ENCODE peak calls at places on chromosomes 3 and 15, in four cellular contexts. One of them, this sample, is unnamed. For H3K36me3, the result is how much of the 10 kb centered on the place peaks cover.

GRCh38 chr3:144552642-144553041 is 581.0 kb downstream of the DIPK2A start:
- DNase-seq in neural progenitor cell: no peak
- DNase-seq in kidney: no peak
- DNase-seq in hepatocyte: no peak
- DNase-seq in this sample: no peak

GRCh38 chr3:38454179-38454883 is 641 bp downstream of the ACVR2B start:
- DNase-seq in kidney: peak
- DNase-seq in neural progenitor cell: peak
- DNase-seq in hepatocyte: peak
- DNase-seq in this sample: peak

GRCh38 chr3:45023675-45024074 is 2.4 kb upstream of the CLEC3B start:
- DNase-seq in hepatocyte: no peak
- DNase-seq in neural progenitor cell: no peak
- DNase-seq in kidney: no peak
- DNase-seq in this sample: no peak

GRCh38 chr3:157487339-157487738 is 15.9 kb downstream of the VEPH1 start:
- DNase-seq in neural progenitor cell: no peak
- DNase-seq in hepatocyte: no peak
- DNase-seq in kidney: no peak
- DNase-seq in this sample: no peak

GRCh38 chr3:192819001-192819569 is 91.7 kb upstream of the FGF12 start:
- DNase-seq in kidney: no peak
- DNase-seq in hepatocyte: peak
- DNase-seq in neural progenitor cell: no peak
- DNase-seq in this sample: no peak

GRCh38 chr3:42936157-42936981 is 30.4 kb downstream of the ZNF662 start:
- DNase-seq in neural progenitor cell: no peak
- DNase-seq in hepatocyte: no peak
- DNase-seq in kidney: peak
- DNase-seq in this sample: peak

GRCh38 chr15:61138151-61138550 is 91.0 kb downstream of the RORA start:
- DNase-seq in hepatocyte: no peak
- DNase-seq in neural progenitor cell: no peak
- DNase-seq in kidney: no peak
- DNase-seq in this sample: no peak

GRCh38 chr3:181326637-181327223 is 337.2 kb upstream of the DNAJC19 start:
- DNase-seq in kidney: no peak
- DNase-seq in neural progenitor cell: peak
- DNase-seq in hepatocyte: peak
- DNase-seq in this sample: peak

GRCh38 chr3:189646902-189647542 is 15.8 kb downstream of the TP63 start:
- DNase-seq in hepatocyte: no peak
- DNase-seq in kidney: no peak
- DNase-seq in neural progenitor cell: no peak
- DNase-seq in this sample: no peak

GRCh38 chr3:183581496-183582155 is 26.1 kb upstream of the KLHL6 start:
- DNase-seq in neural progenitor cell: no peak
- DNase-seq in hepatocyte: no peak
- DNase-seq in kidney: no peak
- DNase-seq in this sample: no peak

GRCh38 chr15:39788108-39788507 is 5.5 kb upstream of the FSIP1 start:
- DNase-seq in kidney: no peak
- DNase-seq in hepatocyte: no peak
- DNase-seq in neural progenitor cell: no peak
- DNase-seq in this sample: no peak

GRCh38 chr15:99105516-99106341 is 849 bp downstream of the SYNM start:
- DNase-seq in neural progenitor cell: peak
- DNase-seq in kidney: peak
- DNase-seq in hepatocyte: peak
- DNase-seq in this sample: peak

GRCh38 chr3:8914491-8914890 is 48.8 kb downstream of the RAD18 start:
- DNase-seq in kidney: no peak
- DNase-seq in hepatocyte: no peak
- DNase-seq in neural progenitor cell: no peak
- DNase-seq in this sample: no peak

GRCh38 chr15:62617741-62618140 is 424.8 kb upstream of the TPM1 start:
- DNase-seq in kidney: no peak
- DNase-seq in neural progenitor cell: no peak
- DNase-seq in hepatocyte: no peak
- DNase-seq in this sample: no peak

GRCh38 chr15:70097337-70098169 is at the start of gene TLE3:
- DNase-seq in hepatocyte: peak
- DNase-seq in neural progenitor cell: peak
- DNase-seq in kidney: peak
- DNase-seq in this sample: peak

GRCh38 chr15:70096975-70097336 is 761 bp downstream of the TLE3 start:
- DNase-seq in kidney: no peak
- DNase-seq in hepatocyte: peak
- DNase-seq in neural progenitor cell: peak
- DNase-seq in this sample: no peak

GRCh38 chr15:70095387-70096214 is 2.1 kb downstream of the TLE3 start:
- DNase-seq in neural progenitor cell: peak
- DNase-seq in hepatocyte: peak
- DNase-seq in kidney: peak
- DNase-seq in this sample: peak

GRCh38 chr15:70094690-70095311 is 2.9 kb downstream of the TLE3 start:
- DNase-seq in hepatocyte: peak
- DNase-seq in kidney: no peak
- DNase-seq in neural progenitor cell: no peak
- DNase-seq in this sample: peak

DNA sequence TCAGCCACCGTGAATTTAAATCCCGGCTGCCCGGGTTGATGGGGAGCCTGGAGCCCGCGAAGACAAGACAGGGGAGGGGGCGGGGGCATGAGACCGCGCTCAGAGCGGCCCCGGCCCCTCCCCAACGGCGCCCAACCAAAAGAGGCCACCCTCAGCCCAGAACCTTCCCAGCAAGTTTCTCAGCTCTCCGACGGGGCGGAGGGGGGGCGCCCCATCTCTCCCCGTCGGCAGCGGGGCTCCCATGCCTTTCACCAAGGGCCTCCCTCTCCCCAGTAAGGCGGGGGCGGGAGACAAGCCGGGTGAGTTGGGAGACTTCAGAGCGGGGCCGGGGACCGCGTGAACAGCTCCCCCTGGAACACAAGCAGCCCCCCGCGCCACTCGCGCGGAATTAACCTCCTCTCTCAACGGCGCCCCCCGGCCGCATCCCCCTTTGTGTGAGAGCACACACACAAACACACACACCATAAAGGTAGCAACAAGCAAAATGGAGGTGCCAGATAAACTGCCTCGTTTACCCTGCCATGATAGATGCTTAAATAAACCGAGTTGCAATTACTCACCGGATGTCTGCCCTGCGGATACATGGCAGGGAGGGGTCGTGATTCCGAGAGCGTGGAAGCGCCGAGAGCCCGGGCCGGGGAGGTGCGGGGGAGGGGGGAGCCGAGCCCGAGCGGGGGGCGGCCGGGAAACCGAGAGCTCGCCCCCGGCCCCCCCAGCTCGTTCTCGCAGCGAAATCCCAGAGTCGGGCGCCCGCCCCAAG is 1.3 kb downstream of the TLE3 start:
- DNase-seq in neural progenitor cell: no peak
- DNase-seq in kidney: peak
- DNase-seq in hepatocyte: peak
- DNase-seq in this sample: peak
- H3K36me3 ChIP-seq in neural progenitor cell: under half
- H3K36me3 ChIP-seq in kidney: under half
- H3K36me3 ChIP-seq in hepatocyte: under half
- H3K36me3 ChIP-seq in this sample: under half

GRCh38 chr3:13389378-13389777 is 30.7 kb downstream of the NUP210 start:
- DNase-seq in kidney: no peak
- DNase-seq in hepatocyte: no peak
- DNase-seq in neural progenitor cell: no peak
- DNase-seq in this sample: no peak
- H3K36me3 ChIP-seq in kidney: under half
- H3K36me3 ChIP-seq in hepatocyte: under half
- H3K36me3 ChIP-seq in neural progenitor cell: under half
- H3K36me3 ChIP-seq in this sample: under half

DNA sequence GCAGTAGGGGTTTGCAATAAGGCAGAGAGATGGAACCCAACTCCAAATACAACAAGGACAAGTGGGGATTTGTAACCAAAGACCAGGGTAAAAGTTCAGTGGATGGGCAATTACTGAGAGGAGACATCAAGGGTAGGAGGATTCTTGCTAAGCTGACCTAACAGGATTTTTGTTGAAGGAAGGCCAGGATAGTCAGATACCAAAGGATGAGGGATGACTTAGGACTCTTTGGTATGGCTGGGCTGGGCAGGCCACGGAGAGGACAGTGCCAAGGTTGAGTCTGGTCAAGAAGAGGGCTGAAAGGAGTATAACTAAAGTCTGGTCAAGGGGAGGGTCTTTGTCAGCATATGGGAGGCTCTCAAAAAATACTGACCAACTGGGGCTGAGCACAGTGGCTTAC is 85.3 kb upstream of the UBE2E2 start:
- DNase-seq in hepatocyte: no peak
- DNase-seq in kidney: no peak
- DNase-seq in neural progenitor cell: no peak
- DNase-seq in this sample: no peak
- H3K36me3 ChIP-seq in hepatocyte: under half
- H3K36me3 ChIP-seq in kidney: under half
- H3K36me3 ChIP-seq in neural progenitor cell: under half
- H3K36me3 ChIP-seq in this sample: under half

DNA sequence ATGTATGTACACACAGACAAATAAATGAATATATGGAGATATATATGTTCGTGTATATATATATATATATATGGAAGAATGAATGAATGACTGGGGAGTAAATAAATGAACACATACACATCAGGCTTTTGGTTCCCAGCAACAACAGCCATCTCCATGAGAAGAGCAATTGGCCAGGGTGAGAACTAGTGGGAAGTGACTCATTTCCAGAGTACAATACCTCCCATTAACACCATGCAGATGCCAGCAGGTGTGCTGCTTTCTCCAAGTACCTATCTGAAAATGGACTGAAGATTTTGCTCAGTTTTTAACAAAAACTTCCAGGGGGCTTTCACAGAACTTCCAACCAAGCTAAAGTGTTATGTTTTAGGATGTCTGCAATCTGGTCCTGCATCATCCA is 179.8 kb upstream of the SLC2A2 start:
- DNase-seq in kidney: no peak
- DNase-seq in neural progenitor cell: no peak
- DNase-seq in hepatocyte: no peak
- DNase-seq in this sample: no peak
- H3K36me3 ChIP-seq in kidney: under half
- H3K36me3 ChIP-seq in neural progenitor cell: under half
- H3K36me3 ChIP-seq in hepatocyte: under half
- H3K36me3 ChIP-seq in this sample: under half

DNA sequence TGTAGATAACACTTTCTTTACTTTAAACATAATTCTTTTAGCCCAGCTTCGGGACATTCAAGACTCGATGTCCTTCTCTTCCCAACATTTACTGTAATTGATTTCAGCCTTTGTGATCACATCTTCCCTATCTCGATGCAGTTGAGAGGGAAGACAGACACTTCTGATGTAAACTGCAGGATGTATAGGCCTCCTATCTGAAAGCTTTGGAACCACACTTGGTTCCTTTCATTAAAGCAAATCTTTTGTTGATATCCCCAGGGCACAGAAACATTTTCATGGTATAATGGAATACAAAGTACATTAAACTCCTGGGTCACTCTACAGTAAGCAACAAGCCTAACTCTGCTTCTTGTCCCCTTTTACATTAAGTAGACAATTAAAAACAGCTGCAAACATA is 6.4 kb downstream of the GRM7 start:
- DNase-seq in kidney: no peak
- DNase-seq in hepatocyte: no peak
- DNase-seq in neural progenitor cell: no peak
- DNase-seq in this sample: no peak
- H3K36me3 ChIP-seq in kidney: under half
- H3K36me3 ChIP-seq in hepatocyte: under half
- H3K36me3 ChIP-seq in neural progenitor cell: under half
- H3K36me3 ChIP-seq in this sample: under half

GRCh38 chr3:58424613-58425012 is 9.0 kb downstream of the PDHB start:
- DNase-seq in kidney: no peak
- DNase-seq in hepatocyte: no peak
- DNase-seq in neural progenitor cell: no peak
- DNase-seq in this sample: no peak

GRCh38 chr3:58422756-58423324 is 10.8 kb downstream of the PDHB start:
- DNase-seq in hepatocyte: peak
- DNase-seq in kidney: no peak
- DNase-seq in neural progenitor cell: no peak
- DNase-seq in this sample: peak

GRCh38 chr3:58425782-58426181 is 7.8 kb downstream of the PDHB start:
- DNase-seq in kidney: no peak
- DNase-seq in neural progenitor cell: no peak
- DNase-seq in hepatocyte: no peak
- DNase-seq in this sample: no peak

GRCh38 chr3:58429657-58430056 is 4.0 kb downstream of the PDHB start:
- DNase-seq in hepatocyte: no peak
- DNase-seq in neural progenitor cell: no peak
- DNase-seq in kidney: no peak
- DNase-seq in this sample: no peak

GRCh38 chr3:58427661-58428361 is 5.8 kb downstream of the PDHB start:
- DNase-seq in neural progenitor cell: no peak
- DNase-seq in hepatocyte: no peak
- DNase-seq in kidney: no peak
- DNase-seq in this sample: no peak
- H3K36me3 ChIP-seq in neural progenitor cell: under half
- H3K36me3 ChIP-seq in hepatocyte: under half
- H3K36me3 ChIP-seq in kidney: half or more
- H3K36me3 ChIP-seq in this sample: under half

GRCh38 chr15:44706401-44706800 is 4.7 kb downstream of the PATL2 start:
- DNase-seq in hepatocyte: no peak
- DNase-seq in neural progenitor cell: no peak
- DNase-seq in kidney: no peak
- DNase-seq in this sample: no peak
- H3K36me3 ChIP-seq in hepatocyte: under half
- H3K36me3 ChIP-seq in neural progenitor cell: under half
- H3K36me3 ChIP-seq in kidney: under half
- H3K36me3 ChIP-seq in this sample: under half

DNA sequence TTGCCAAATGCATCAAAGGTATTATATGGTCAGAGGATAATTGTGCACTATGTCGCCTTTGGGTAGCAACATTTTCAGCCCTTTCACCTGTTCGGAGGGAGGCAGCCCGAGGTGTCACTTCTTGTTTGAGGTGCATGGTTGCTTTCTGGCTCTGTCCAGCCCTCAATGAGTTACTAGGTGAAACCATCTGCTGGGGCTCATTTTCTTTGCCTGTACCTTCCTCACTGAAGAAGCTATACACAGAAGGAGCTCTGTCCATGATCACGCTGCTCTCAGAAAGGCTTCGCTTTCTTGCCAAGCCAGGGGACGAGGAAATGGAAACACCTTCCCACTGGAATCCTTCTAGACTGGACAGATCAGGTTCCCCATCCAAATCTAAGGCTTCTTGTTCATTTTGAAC is 42.7 kb downstream of the ZNF106 start:
- DNase-seq in neural progenitor cell: no peak
- DNase-seq in hepatocyte: no peak
- DNase-seq in kidney: no peak
- DNase-seq in this sample: no peak
- H3K36me3 ChIP-seq in neural progenitor cell: under half
- H3K36me3 ChIP-seq in hepatocyte: under half
- H3K36me3 ChIP-seq in kidney: under half
- H3K36me3 ChIP-seq in this sample: under half

DNA sequence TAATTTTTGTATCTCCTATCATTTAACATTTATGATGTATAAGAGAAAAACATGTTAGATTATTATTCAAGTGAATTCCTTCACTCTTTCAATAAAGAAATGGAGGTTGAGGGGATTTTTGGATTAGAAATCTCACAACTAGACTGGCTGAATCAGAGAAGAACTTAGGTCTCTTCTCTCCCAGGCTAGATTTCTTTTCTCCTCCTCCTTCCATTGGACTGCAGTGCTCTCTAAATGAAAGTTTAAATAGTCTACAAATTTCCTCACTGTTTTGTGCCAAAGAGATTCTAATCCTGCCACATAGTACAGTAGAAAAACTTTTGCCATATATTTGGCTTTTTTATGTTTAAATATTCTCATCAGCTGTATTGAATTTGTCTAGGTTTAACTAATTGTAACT is 65.8 kb downstream of the ECT2 start:
- DNase-seq in kidney: no peak
- DNase-seq in hepatocyte: no peak
- DNase-seq in neural progenitor cell: no peak
- DNase-seq in this sample: no peak
- H3K36me3 ChIP-seq in kidney: under half
- H3K36me3 ChIP-seq in hepatocyte: under half
- H3K36me3 ChIP-seq in neural progenitor cell: under half
- H3K36me3 ChIP-seq in this sample: under half